ENCODE peak calls at places on chromosomes 6 and 20, in five cellular contexts. One of them, this sample, is unnamed.

GRCh38 chr6:169216830-169217229 is 36.8 kb downstream of the THBS2 start:
- DNase-seq in T-helper 2 cell: no peak
- DNase-seq in activated CD4-positive, alpha-beta T cell treated with anti-CD3 and anti-CD28 coated beads, Interleukin-2, amount 50 U/mL, for 24 hours: no peak
- DNase-seq in stimulated activated CD4-positive, alpha-beta T cell treated with anti-CD3 and anti-CD28 coated beads, Interleukin-12 subunit alpha, Interleukin-12 subunit beta, amount 100 ng/mL, for 48 hours: no peak
- DNase-seq in naive thymus-derived CD8-positive, alpha-beta T cell: no peak
- DNase-seq in this sample: no peak

GRCh38 chr6:93624408-93624807 is 205.0 kb upstream of the EPHA7 start:
- DNase-seq in naive thymus-derived CD8-positive, alpha-beta T cell: no peak
- DNase-seq in stimulated activated CD4-positive, alpha-beta T cell treated with anti-CD3 and anti-CD28 coated beads, Interleukin-12 subunit alpha, Interleukin-12 subunit beta, amount 100 ng/mL, for 48 hours: no peak
- DNase-seq in T-helper 2 cell: no peak
- DNase-seq in activated CD4-positive, alpha-beta T cell treated with anti-CD3 and anti-CD28 coated beads, Interleukin-2, amount 50 U/mL, for 24 hours: no peak
- DNase-seq in this sample: no peak

GRCh38 chr20:16158090-16158975 is 414.9 kb downstream of the KIF16B start:
- DNase-seq in T-helper 2 cell: no peak
- DNase-seq in naive thymus-derived CD8-positive, alpha-beta T cell: no peak
- DNase-seq in stimulated activated CD4-positive, alpha-beta T cell treated with anti-CD3 and anti-CD28 coated beads, Interleukin-12 subunit alpha, Interleukin-12 subunit beta, amount 100 ng/mL, for 48 hours: no peak
- DNase-seq in activated CD4-positive, alpha-beta T cell treated with anti-CD3 and anti-CD28 coated beads, Interleukin-2, amount 50 U/mL, for 24 hours: no peak
- DNase-seq in this sample: no peak

GRCh38 chr6:156437084-156437879 is 339.9 kb upstream of the ARID1B start:
- DNase-seq in T-helper 2 cell: no peak
- DNase-seq in naive thymus-derived CD8-positive, alpha-beta T cell: no peak
- DNase-seq in stimulated activated CD4-positive, alpha-beta T cell treated with anti-CD3 and anti-CD28 coated beads, Interleukin-12 subunit alpha, Interleukin-12 subunit beta, amount 100 ng/mL, for 48 hours: no peak
- DNase-seq in activated CD4-positive, alpha-beta T cell treated with anti-CD3 and anti-CD28 coated beads, Interleukin-2, amount 50 U/mL, for 24 hours: no peak
- DNase-seq in this sample: no peak

GRCh38 chr6:47000842-47001241 is 41.3 kb downstream of the ADGRF1 start:
- DNase-seq in activated CD4-positive, alpha-beta T cell treated with anti-CD3 and anti-CD28 coated beads, Interleukin-2, amount 50 U/mL, for 24 hours: no peak
- DNase-seq in T-helper 2 cell: no peak
- DNase-seq in naive thymus-derived CD8-positive, alpha-beta T cell: no peak
- DNase-seq in stimulated activated CD4-positive, alpha-beta T cell treated with anti-CD3 and anti-CD28 coated beads, Interleukin-12 subunit alpha, Interleukin-12 subunit beta, amount 100 ng/mL, for 48 hours: no peak
- DNase-seq in this sample: no peak

GRCh38 chr6:121971886-121972285 is 427.6 kb upstream of the HSF2 start:
- DNase-seq in activated CD4-positive, alpha-beta T cell treated with anti-CD3 and anti-CD28 coated beads, Interleukin-2, amount 50 U/mL, for 24 hours: no peak
- DNase-seq in T-helper 2 cell: no peak
- DNase-seq in stimulated activated CD4-positive, alpha-beta T cell treated with anti-CD3 and anti-CD28 coated beads, Interleukin-12 subunit alpha, Interleukin-12 subunit beta, amount 100 ng/mL, for 48 hours: no peak
- DNase-seq in naive thymus-derived CD8-positive, alpha-beta T cell: no peak
- DNase-seq in this sample: no peak

GRCh38 chr6:34532230-34532629 is 23.9 kb downstream of the SPDEF start:
- DNase-seq in T-helper 2 cell: no peak
- DNase-seq in activated CD4-positive, alpha-beta T cell treated with anti-CD3 and anti-CD28 coated beads, Interleukin-2, amount 50 U/mL, for 24 hours: no peak
- DNase-seq in naive thymus-derived CD8-positive, alpha-beta T cell: no peak
- DNase-seq in stimulated activated CD4-positive, alpha-beta T cell treated with anti-CD3 and anti-CD28 coated beads, Interleukin-12 subunit alpha, Interleukin-12 subunit beta, amount 100 ng/mL, for 48 hours: no peak
- DNase-seq in this sample: no peak

GRCh38 chr6:159039885-159040258 is 4.9 kb downstream of the TAGAP start:
- DNase-seq in activated CD4-positive, alpha-beta T cell treated with anti-CD3 and anti-CD28 coated beads, Interleukin-2, amount 50 U/mL, for 24 hours: no peak
- DNase-seq in stimulated activated CD4-positive, alpha-beta T cell treated with anti-CD3 and anti-CD28 coated beads, Interleukin-12 subunit alpha, Interleukin-12 subunit beta, amount 100 ng/mL, for 48 hours: no peak
- DNase-seq in T-helper 2 cell: no peak
- DNase-seq in naive thymus-derived CD8-positive, alpha-beta T cell: no peak
- DNase-seq in this sample: no peak

GRCh38 chr6:139368661-139369060 is 5.8 kb downstream of the CITED2 start:
- DNase-seq in T-helper 2 cell: no peak
- DNase-seq in naive thymus-derived CD8-positive, alpha-beta T cell: no peak
- DNase-seq in stimulated activated CD4-positive, alpha-beta T cell treated with anti-CD3 and anti-CD28 coated beads, Interleukin-12 subunit alpha, Interleukin-12 subunit beta, amount 100 ng/mL, for 48 hours: no peak
- DNase-seq in activated CD4-positive, alpha-beta T cell treated with anti-CD3 and anti-CD28 coated beads, Interleukin-2, amount 50 U/mL, for 24 hours: no peak
- DNase-seq in this sample: no peak

GRCh38 chr20:47949230-47949629 is 163.9 kb upstream of the SULF2 start:
- DNase-seq in naive thymus-derived CD8-positive, alpha-beta T cell: no peak
- DNase-seq in stimulated activated CD4-positive, alpha-beta T cell treated with anti-CD3 and anti-CD28 coated beads, Interleukin-12 subunit alpha, Interleukin-12 subunit beta, amount 100 ng/mL, for 48 hours: no peak
- DNase-seq in activated CD4-positive, alpha-beta T cell treated with anti-CD3 and anti-CD28 coated beads, Interleukin-2, amount 50 U/mL, for 24 hours: no peak
- DNase-seq in T-helper 2 cell: no peak
- DNase-seq in this sample: no peak

GRCh38 chr6:52361347-52361944 is 505 bp upstream of the PAQR8 start:
- DNase-seq in stimulated activated CD4-positive, alpha-beta T cell treated with anti-CD3 and anti-CD28 coated beads, Interleukin-12 subunit alpha, Interleukin-12 subunit beta, amount 100 ng/mL, for 48 hours: no peak
- DNase-seq in activated CD4-positive, alpha-beta T cell treated with anti-CD3 and anti-CD28 coated beads, Interleukin-2, amount 50 U/mL, for 24 hours: peak
- DNase-seq in T-helper 2 cell: peak
- DNase-seq in naive thymus-derived CD8-positive, alpha-beta T cell: no peak
- DNase-seq in this sample: peak

GRCh38 chr20:35601021-35601973 is 14.3 kb upstream of the SPAG4 start:
- DNase-seq in stimulated activated CD4-positive, alpha-beta T cell treated with anti-CD3 and anti-CD28 coated beads, Interleukin-12 subunit alpha, Interleukin-12 subunit beta, amount 100 ng/mL, for 48 hours: peak
- DNase-seq in T-helper 2 cell: peak
- DNase-seq in activated CD4-positive, alpha-beta T cell treated with anti-CD3 and anti-CD28 coated beads, Interleukin-2, amount 50 U/mL, for 24 hours: peak
- DNase-seq in naive thymus-derived CD8-positive, alpha-beta T cell: peak
- DNase-seq in this sample: peak

GRCh38 chr20:63542031-63542559 is 4.9 kb upstream of the PTK6 start:
- DNase-seq in activated CD4-positive, alpha-beta T cell treated with anti-CD3 and anti-CD28 coated beads, Interleukin-2, amount 50 U/mL, for 24 hours: no peak
- DNase-seq in naive thymus-derived CD8-positive, alpha-beta T cell: no peak
- DNase-seq in T-helper 2 cell: no peak
- DNase-seq in stimulated activated CD4-positive, alpha-beta T cell treated with anti-CD3 and anti-CD28 coated beads, Interleukin-12 subunit alpha, Interleukin-12 subunit beta, amount 100 ng/mL, for 48 hours: no peak
- DNase-seq in this sample: no peak

GRCh38 chr6:89985744-89986493 is 91.7 kb downstream of the GJA10 start:
- DNase-seq in naive thymus-derived CD8-positive, alpha-beta T cell: no peak
- DNase-seq in activated CD4-positive, alpha-beta T cell treated with anti-CD3 and anti-CD28 coated beads, Interleukin-2, amount 50 U/mL, for 24 hours: no peak
- DNase-seq in stimulated activated CD4-positive, alpha-beta T cell treated with anti-CD3 and anti-CD28 coated beads, Interleukin-12 subunit alpha, Interleukin-12 subunit beta, amount 100 ng/mL, for 48 hours: no peak
- DNase-seq in T-helper 2 cell: no peak
- DNase-seq in this sample: no peak

This sample was measured in activated T-cell treated with anti-CD3 and anti-CD28 coated beads, Interleukin-2, amount 50 U/mL, for 4 hours.